ENCODE peak calls at places on chromosomes 12 and 14, in six cellular contexts. R, M, N, D, Z and K are unnamed samples.

GRCh38 chr14:22850944-22851790 is 14.8 kb downstream of the MMP14 start:
- DNase-seq in D (no peak), R (no peak), M (no peak), Z (no peak), N (peak), K (peak)

GRCh38 chr14:105144666-105145380 is 23.8 kb downstream of the JAG2 start:
- DNase-seq in N (no peak), Z (no peak), R (no peak), M (no peak), D (no peak), K (no peak)

GRCh38 chr12:131087302-131087818 is 133.7 kb downstream of the ADGRD1 start:
- DNase-seq in D (no peak), N (no peak), M (no peak), Z (no peak), R (no peak), K (no peak)

GRCh38 chr12:122406701-122407154 is 15.7 kb downstream of the CLIP1 start:
- DNase-seq in R (peak), N (no peak), D (peak), M (no peak), Z (no peak), K (no peak)

GRCh38 chr12:11780521-11781101 is 131.1 kb downstream of the ETV6 start:
- DNase-seq in M (no peak), D (no peak), N (no peak), R (no peak), Z (peak), K (peak)

GRCh38 chr14:65361920-65362319 is 50.6 kb upstream of the FUT8 start:
- DNase-seq in D (no peak), R (no peak), Z (no peak), M (no peak), N (no peak), K (no peak)

GRCh38 chr12:22101749-22102243 is 55.8 kb downstream of the CMAS start:
- DNase-seq in M (no peak), D (no peak), Z (no peak), N (peak), R (no peak), K (peak)

GRCh38 chr14:24253936-24254335 is 9.0 kb downstream of the TGM1 start:
- DNase-seq in M (no peak), R (no peak), N (no peak), Z (no peak), D (no peak), K (no peak)

GRCh38 chr14:90781344-90781761 is 34.9 kb downstream of the TTC7B start:
- DNase-seq in R (no peak), M (no peak), N (no peak), Z (no peak), D (no peak), K (no peak)

GRCh38 chr12:118742426-118742825 is 238.9 kb upstream of the SRRM4 start:
- DNase-seq in N (no peak), M (no peak), R (no peak), Z (no peak), D (no peak), K (no peak)

GRCh38 chr12:63276537-63277365 is 125.8 kb upstream of the AVPR1A start:
- DNase-seq in D (peak), R (peak), Z (no peak), M (peak), N (peak), K (peak)

GRCh38 chr12:51926064-51926632 is 18.8 kb downstream of the ACVRL1 start:
- DNase-seq in M (no peak), R (no peak), D (no peak), N (peak), Z (no peak), K (no peak)

GRCh38 chr14:60744566-60744965 is 10.0 kb downstream of the MNAT1 start:
- DNase-seq in Z (no peak), N (no peak), R (no peak), D (no peak), M (no peak), K (no peak)

GRCh38 chr12:46562625-46563228 is 190.2 kb upstream of the SLC38A2 start:
- DNase-seq in N (peak), Z (no peak), M (no peak), D (peak), R (peak), K (peak)

GRCh38 chr14:55071870-55072640 is 20.6 kb downstream of the MAPK1IP1L start:
- DNase-seq in N (peak), M (no peak), D (no peak), R (peak), Z (peak), K (no peak)

GRCh38 chr14:92143962-92144361 is 22.2 kb downstream of the CPSF2 start:
- DNase-seq in R (no peak), D (no peak), N (no peak), Z (no peak), M (no peak), K (no peak)

GRCh38 chr14:75989134-75989533 is 3.6 kb downstream of the IFT43 start:
- DNase-seq in M (no peak), R (peak), D (peak), N (peak), Z (no peak), K (no peak)

GRCh38 chr14:57389646-57390036 is 745 bp upstream of the NAA30 start:
- DNase-seq in M (no peak), Z (peak), N (no peak), D (no peak), R (no peak), K (no peak)

GRCh38 chr12:107622005-107622404 is 63.6 kb upstream of the PWP1 start:
- DNase-seq in N (no peak), R (peak), D (peak), M (peak), Z (no peak), K (peak)
- TF ChIP-seq CTCF in N (peak), R (peak), D (peak), M (peak), Z (peak), K (peak)

GRCh38 chr14:94322648-94323570 is at the start of gene SERPINA6:
- DNase-seq in M (no peak), R (no peak), N (no peak), Z (no peak), D (peak), K (no peak)

GRCh38 chr14:94317259-94317658 is 5.9 kb downstream of the SERPINA6 start:
- DNase-seq in D (peak), R (no peak), M (no peak), Z (no peak), N (no peak), K (no peak)

GRCh38 chr14:94316692-94317091 is 6.4 kb downstream of the SERPINA6 start:
- DNase-seq in Z (no peak), N (no peak), D (no peak), R (no peak), M (no peak), K (no peak)

GRCh38 chr14:94321421-94322271 is 1.5 kb downstream of the SERPINA6 start:
- DNase-seq in R (no peak), D (no peak), Z (no peak), M (no peak), N (no peak), K (no peak)

DNA sequence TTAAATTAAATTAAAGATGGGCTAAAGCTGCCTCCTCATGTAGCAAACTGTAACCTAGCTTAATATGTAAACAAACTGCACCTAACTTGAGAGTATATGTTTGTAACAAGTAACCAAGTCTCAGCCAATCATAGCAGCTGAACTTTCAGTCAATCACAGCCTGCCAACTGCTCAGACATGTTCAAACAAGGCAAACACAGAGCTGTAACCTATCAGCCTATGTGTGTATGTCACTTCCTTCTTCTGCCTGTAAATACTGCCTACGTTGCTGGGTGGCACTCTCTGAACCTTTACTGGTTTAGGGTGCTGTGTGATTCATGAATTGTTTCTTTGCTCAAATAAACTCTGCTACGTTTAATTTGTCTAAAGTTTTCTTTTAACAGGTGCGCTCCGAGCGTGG is 2.9 kb downstream of the SERPINA6 start:
- DNase-seq in D (peak), M (no peak), N (no peak), R (peak), Z (no peak), K (peak)
- TF ChIP-seq POLR2A in D (peak), M (no peak), N (no peak), R (no peak), Z (no peak), K (no peak)

DNA sequence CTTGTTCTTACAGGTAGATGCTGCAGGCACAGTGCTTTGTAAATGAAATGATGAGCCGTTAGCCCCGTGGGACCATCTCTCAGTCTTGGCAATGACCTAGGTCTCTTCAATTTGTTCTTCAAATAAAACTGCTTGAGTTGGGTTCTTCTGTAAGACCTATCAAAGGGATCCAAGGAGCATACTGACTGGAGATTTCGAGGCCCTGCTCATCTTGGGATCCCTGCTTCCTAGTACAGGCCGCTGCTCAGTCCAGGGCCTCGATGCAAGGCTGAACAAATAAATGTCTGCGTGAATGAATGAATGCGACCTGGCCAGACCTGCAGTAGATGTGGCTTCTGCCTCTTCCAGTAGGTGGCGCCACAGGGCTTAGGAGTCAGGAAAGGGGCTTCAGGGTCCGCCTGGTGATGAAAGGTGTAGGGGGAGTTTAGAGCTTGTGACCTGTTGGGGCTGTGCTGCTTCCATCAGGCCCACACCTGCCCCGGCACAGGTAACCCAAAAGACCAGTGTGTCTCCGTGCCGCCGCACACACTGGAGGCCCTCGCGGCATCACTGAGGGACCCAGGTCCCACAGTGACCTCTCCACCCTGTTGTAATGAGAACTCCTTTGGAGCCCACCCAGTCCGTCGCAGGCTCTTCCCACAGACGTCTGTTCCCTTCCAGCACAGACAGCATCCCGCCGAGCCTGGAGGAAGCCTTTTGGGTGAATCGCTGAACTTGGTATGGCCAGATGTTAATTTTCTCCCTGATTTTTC is 4.4 kb downstream of the CACNA1C start:
- DNase-seq in N (peak), M (peak), R (peak), Z (no peak), D (peak), K (peak)
- TF ChIP-seq MAX in N (no peak), M (no peak), R (no peak), Z (no peak), D (no peak), K (no peak)

DNA sequence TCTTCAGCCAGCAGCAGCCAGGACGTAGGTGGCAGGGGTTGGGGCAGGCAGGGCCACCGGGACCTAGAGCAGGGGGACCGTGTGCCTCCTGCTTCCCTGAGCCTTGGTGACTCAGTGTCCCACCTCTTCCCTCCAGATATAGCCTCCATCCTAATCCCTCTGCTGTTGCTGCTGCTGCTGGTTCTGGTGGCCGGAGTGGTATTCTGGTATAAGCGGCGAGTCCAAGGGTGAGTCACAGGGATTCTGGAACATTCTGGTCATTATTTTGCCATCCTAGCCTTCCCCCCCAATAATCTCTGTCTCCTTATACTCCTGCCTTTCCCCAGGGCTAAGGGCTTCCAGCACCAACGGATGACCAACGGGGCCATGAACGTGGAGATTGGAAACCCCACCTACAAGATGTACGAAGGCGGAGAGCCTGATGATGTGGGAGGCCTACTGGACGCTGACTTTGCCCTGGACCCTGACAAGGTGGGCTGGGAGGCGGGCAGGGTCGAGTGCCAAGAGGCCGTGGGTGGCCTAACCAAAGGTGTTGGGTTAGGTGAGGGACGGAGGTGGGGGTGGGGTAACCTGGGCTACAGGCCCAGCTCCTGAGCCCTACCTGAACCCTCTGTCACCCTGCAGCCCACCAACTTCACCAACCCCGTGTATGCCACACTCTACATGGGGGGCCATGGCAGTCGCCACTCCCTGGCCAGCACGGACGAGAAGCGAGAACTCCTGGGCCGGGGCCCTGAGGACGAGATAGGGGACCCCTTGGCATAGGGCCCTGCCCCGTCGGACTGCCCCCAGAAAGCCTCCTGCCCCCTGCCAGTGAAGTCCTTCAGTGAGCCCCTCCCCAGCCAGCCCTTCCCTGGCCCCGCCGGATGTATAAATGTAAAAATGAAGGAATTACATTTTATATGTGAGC is 4.5 kb upstream of the NXPH4 start:
- DNase-seq in D (no peak), R (no peak), N (no peak), Z (no peak), M (no peak), K (no peak)
- TF ChIP-seq CTCF in D (no peak), R (no peak), N (no peak), Z (no peak), M (no peak), K (no peak)